ENCODE peak calls at places on chromosome 16, in five cellular contexts. R is GM12878, L is A549, V is WTC11, K is K562. P is an unnamed sample.

GRCh38 chr16:48617711-48618148 is 7.8 kb upstream of the N4BP1 start:
- DNase-seq in R (no peak), L (no peak), V (no peak), K (no peak), P (no peak)

GRCh38 chr16:7646831-7647230 is 314.2 kb downstream of the RBFOX1 start:
- DNase-seq in R (no peak), L (no peak), V (no peak), K (no peak), P (no peak)

GRCh38 chr16:79562166-79562823 is 38.2 kb downstream of the MAF start:
- DNase-seq in R (no peak), L (no peak), V (no peak), K (no peak), P (no peak)

GRCh38 chr16:87017388-87018012 is 299.7 kb downstream of the C16orf95 start:
- DNase-seq in R (no peak), L (peak; percentile 56), V (no peak), K (no peak), P (no peak)

GRCh38 chr16:55035037-55035436 is 104.4 kb downstream of the IRX5 start:
- DNase-seq in R (no peak), L (peak; percentile 39), V (peak; percentile 83), K (peak; percentile 63), P (peak; percentile 29)

GRCh38 chr16:89471225-89471624 is 19.1 kb downstream of the ANKRD11 start:
- DNase-seq in R (no peak), L (no peak), V (no peak), K (no peak), P (no peak)

GRCh38 chr16:88591577-88592021 is 21.4 kb downstream of the ZC3H18 start:
- DNase-seq in R (peak; percentile 90), L (no peak), V (no peak), K (no peak), P (no peak)

GRCh38 chr16:68707341-68708152 is 29.5 kb upstream of the CDH1 start:
- DNase-seq in R (no peak), L (peak; percentile 89), V (peak; percentile 67), K (peak; percentile 67), P (peak; percentile 81)

GRCh38 chr16:23334421-23334853 is 32.3 kb downstream of the SCNN1B start:
- DNase-seq in R (peak; percentile 93), L (no peak), V (no peak), K (no peak), P (no peak)

GRCh38 chr16:69150146-69150865 is 17.9 kb downstream of the UTP4 start:
- DNase-seq in R (no peak), L (peak; percentile 77), V (peak; percentile 56), K (peak; percentile 42), P (peak; percentile 68)

GRCh38 chr16:53991181-53992056 is 287.5 kb downstream of the FTO start:
- DNase-seq in R (no peak), L (no peak), V (no peak), K (no peak), P (peak; percentile 70)

GRCh38 chr16:11609474-11610120 is 22.9 kb upstream of the LITAF start:
- DNase-seq in R (no peak), L (no peak), V (no peak), K (no peak), P (no peak)

GRCh38 chr16:88700636-88701482 is 5.3 kb downstream of the RNF166 start:
- DNase-seq in R (peak; percentile 64), L (no peak), V (no peak), K (peak; percentile 80), P (peak; percentile 91)

GRCh38 chr16:23835390-23836077 is at the start of gene PRKCB:
- DNase-seq in R (no peak), L (peak; percentile 58), V (peak; percentile 93), K (peak; percentile 96), P (no peak)

GRCh38 chr16:67426022-67426421 is 4.9 kb upstream of the HSD11B2 start:
- DNase-seq in R (no peak), L (no peak), V (no peak), K (no peak), P (no peak)

GRCh38 chr16:87338155-87338765 is 21.1 kb upstream of the C16orf95 start:
- DNase-seq in R (no peak), L (no peak), V (no peak), K (no peak), P (no peak)

GRCh38 chr16:65343556-65343955 is 221.7 kb upstream of the CDH11 start:
- DNase-seq in R (no peak), L (no peak), V (no peak), K (no peak), P (no peak)

GRCh38 chr16:82755570-82756282 is 129.0 kb downstream of the CDH13 start:
- DNase-seq in R (no peak), L (no peak), V (peak; percentile 14), K (peak; percentile 23), P (no peak)

GRCh38 chr16:80062361-80063027 is 462.0 kb upstream of the MAF start:
- DNase-seq in R (no peak), L (no peak), V (no peak), K (no peak), P (no peak)

GRCh38 chr16:31664683-31665482 is 137.2 kb downstream of the AHSP start:
- DNase-seq in R (no peak), L (no peak), V (no peak), K (no peak), P (no peak)

GRCh38 chr16:84478172-84478948 is 26.1 kb downstream of the MEAK7 start:
- DNase-seq in R (no peak), L (no peak), V (no peak), K (no peak), P (no peak)

GRCh38 chr16:15464401-15465186 is 30.2 kb downstream of the BMERB1 start:
- DNase-seq in R (no peak), L (no peak), V (no peak), K (no peak), P (no peak)

GRCh38 chr16:48918520-48919258 is 308.7 kb upstream of the N4BP1 start:
- DNase-seq in R (no peak), L (no peak), V (no peak), K (no peak), P (no peak)

GRCh38 chr16:2196162-2196980 is at the start of gene CASKIN1:
- DNase-seq in R (no peak), L (no peak), V (no peak), K (peak; percentile 88), P (no peak)

GRCh38 chr16:2196981-2197511 is 641 bp upstream of the CASKIN1 start:
- DNase-seq in R (no peak), L (no peak), V (no peak), K (no peak), P (no peak)

GRCh38 chr16:2194166-2194834 is 2.1 kb downstream of the CASKIN1 start:
- DNase-seq in R (no peak), L (peak; percentile 55), V (no peak), K (peak; percentile 35), P (no peak)

GRCh38 chr16:2195316-2196161 is 866 bp downstream of the CASKIN1 start:
- DNase-seq in R (no peak), L (no peak), V (no peak), K (no peak), P (no peak)

GRCh38 chr16:2194852-2195315 is 1.5 kb downstream of the CASKIN1 start:
- DNase-seq in R (peak; percentile 11), L (peak; percentile 69), V (peak; percentile 73), K (peak; percentile 45), P (peak; percentile 67)
- TF ChIP-seq ESRRA in R (no peak), L (peak; percentile 33), V (peak; percentile 31), K (peak; percentile 87), P (no peak)

GRCh38 chr16:19841184-19841583 is 43.5 kb downstream of the GPRC5B start:
- DNase-seq in R (no peak), L (no peak), V (no peak), K (no peak), P (no peak)

GRCh38 chr16:19842758-19843157 is 41.9 kb downstream of the GPRC5B start:
- DNase-seq in R (no peak), L (no peak), V (no peak), K (no peak), P (no peak)

GRCh38 chr16:19837984-19838707 is 46.5 kb downstream of the GPRC5B start:
- DNase-seq in R (no peak), L (no peak), V (no peak), K (no peak), P (no peak)

GRCh38 chr16:19843371-19843770 is 41.3 kb downstream of the GPRC5B start:
- DNase-seq in R (no peak), L (no peak), V (no peak), K (no peak), P (no peak)

DNA sequence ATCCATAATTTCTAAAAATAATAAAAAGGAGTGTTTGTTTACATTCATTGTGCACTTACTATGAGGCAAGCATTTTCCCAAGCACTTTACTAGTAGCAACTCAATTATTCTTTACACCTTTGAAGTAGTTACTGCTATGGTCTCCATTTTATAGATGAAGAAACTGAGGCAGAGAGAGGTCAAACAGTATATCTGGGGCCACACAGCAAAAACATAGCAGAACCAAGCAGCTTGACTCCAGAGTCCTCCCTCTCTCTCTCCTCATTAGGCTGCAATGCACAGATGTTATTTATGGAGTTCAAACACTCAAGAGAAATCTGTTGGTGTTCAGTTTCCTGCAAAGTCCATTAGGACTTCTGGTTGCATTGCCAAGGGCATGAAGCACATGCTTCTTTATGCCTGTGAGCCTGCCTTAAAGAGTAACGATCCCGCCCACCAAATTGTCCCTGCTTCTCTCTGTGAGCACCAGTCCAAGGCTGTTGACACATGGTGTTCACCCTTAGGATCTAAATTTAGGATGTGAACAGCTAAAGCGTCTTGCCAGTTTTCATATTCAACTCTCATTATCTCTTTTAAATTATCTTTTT is 44.0 kb downstream of the GPRC5B start:
- DNase-seq in R (no peak), L (no peak), V (no peak), K (no peak), P (no peak)
- TF ChIP-seq ESRRA in R (no peak), L (no peak), V (no peak), K (peak; percentile 88), P (no peak)

GRCh38 chr16:9645911-9646310 is 536.3 kb downstream of the GRIN2A start:
- DNase-seq in R (no peak), L (no peak), V (no peak), K (no peak), P (no peak)

GRCh38 chr16:9650284-9650683 is 531.9 kb downstream of the GRIN2A start:
- DNase-seq in R (no peak), L (no peak), V (no peak), K (no peak), P (no peak)

GRCh38 chr16:9644258-9644657 is 538.0 kb downstream of the GRIN2A start:
- DNase-seq in R (no peak), L (no peak), V (no peak), K (no peak), P (no peak)

DNA sequence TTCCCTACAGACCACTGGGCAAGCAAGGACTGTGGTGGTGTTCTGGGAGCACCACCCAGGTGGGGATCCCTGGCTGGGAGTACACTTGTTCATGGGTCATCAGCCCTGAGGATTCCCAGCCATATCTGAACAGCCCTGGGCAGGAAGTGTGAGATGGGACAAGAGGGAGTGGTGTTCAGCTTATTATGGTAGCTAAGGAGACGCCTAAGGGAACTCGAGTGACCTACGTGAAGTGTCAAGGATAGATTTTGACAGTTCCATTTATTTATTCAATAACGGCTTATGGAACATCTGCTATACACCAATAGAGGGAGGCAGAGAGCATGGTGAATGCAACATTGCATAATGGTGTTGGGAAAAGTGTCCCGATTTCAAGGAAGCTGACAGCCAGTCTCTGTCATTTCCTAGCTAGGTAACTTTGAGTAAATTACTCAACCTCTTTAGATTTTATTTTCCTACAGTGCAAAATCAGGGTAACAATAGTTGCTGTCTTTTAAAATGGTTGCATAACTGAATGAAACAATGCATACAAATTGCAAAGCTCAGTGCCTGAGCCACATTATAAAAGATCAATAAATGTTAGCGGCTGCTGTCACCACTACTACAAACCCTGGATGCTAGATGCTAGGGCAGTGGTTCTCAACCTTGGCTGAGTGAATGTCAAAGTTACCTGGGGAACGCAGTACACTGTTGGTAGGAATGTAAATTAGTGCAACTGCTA is 534.1 kb downstream of the GRIN2A start:
- DNase-seq in R (no peak), L (peak; percentile 49), V (no peak), K (peak; percentile 14), P (peak; percentile 57)
- TF ChIP-seq ESRRA in R (no peak), L (no peak), V (no peak), K (no peak), P (no peak)

GRCh38 chr16:70752381-70752780 is 48.6 kb downstream of the VAC14 start:
- DNase-seq in R (no peak), L (no peak), V (no peak), K (no peak), P (no peak)
- TF ChIP-seq ESRRA in R (no peak), L (no peak), V (no peak), K (no peak), P (no peak)

P was measured in HepG2.